ENCODE peak calls at places on chromosomes 3 and 15, in five cellular contexts. One of them, this sample, is unnamed.

GRCh38 chr15:61195116-61196002 is 33.7 kb downstream of the RORA start:
- DNase-seq in activated CD8-positive, alpha-beta memory T cell treated with anti-CD3 and anti-CD28 coated beads for 1 hour: no peak
- DNase-seq in kidney tubule cell: peak
- DNase-seq in NCI-H1417: peak
- DNase-seq in GM20000: peak
- DNase-seq in this sample: peak

GRCh38 chr3:26308454-26308853 is 314.1 kb upstream of the LRRC3B start:
- DNase-seq in activated CD8-positive, alpha-beta memory T cell treated with anti-CD3 and anti-CD28 coated beads for 1 hour: no peak
- DNase-seq in kidney tubule cell: no peak
- DNase-seq in GM20000: no peak
- DNase-seq in NCI-H1417: no peak
- DNase-seq in this sample: no peak

GRCh38 chr15:99212401-99212800 is 37.0 kb downstream of the TTC23 start:
- DNase-seq in kidney tubule cell: peak
- DNase-seq in GM20000: no peak
- DNase-seq in activated CD8-positive, alpha-beta memory T cell treated with anti-CD3 and anti-CD28 coated beads for 1 hour: no peak
- DNase-seq in NCI-H1417: no peak
- DNase-seq in this sample: no peak

GRCh38 chr15:74920472-74920871 is 13.8 kb upstream of the FAM219B start:
- DNase-seq in activated CD8-positive, alpha-beta memory T cell treated with anti-CD3 and anti-CD28 coated beads for 1 hour: no peak
- DNase-seq in GM20000: no peak
- DNase-seq in kidney tubule cell: no peak
- DNase-seq in NCI-H1417: no peak
- DNase-seq in this sample: no peak

GRCh38 chr3:105278688-105279087 is 88.0 kb upstream of the ALCAM start:
- DNase-seq in GM20000: no peak
- DNase-seq in kidney tubule cell: no peak
- DNase-seq in NCI-H1417: no peak
- DNase-seq in activated CD8-positive, alpha-beta memory T cell treated with anti-CD3 and anti-CD28 coated beads for 1 hour: no peak
- DNase-seq in this sample: no peak

GRCh38 chr3:76083992-76084391 is 298.6 kb upstream of the ZNF717 start:
- DNase-seq in NCI-H1417: no peak
- DNase-seq in kidney tubule cell: no peak
- DNase-seq in activated CD8-positive, alpha-beta memory T cell treated with anti-CD3 and anti-CD28 coated beads for 1 hour: no peak
- DNase-seq in GM20000: no peak
- DNase-seq in this sample: no peak

GRCh38 chr3:104360038-104360437 is 1006.7 kb upstream of the ALCAM start:
- DNase-seq in activated CD8-positive, alpha-beta memory T cell treated with anti-CD3 and anti-CD28 coated beads for 1 hour: no peak
- DNase-seq in kidney tubule cell: no peak
- DNase-seq in GM20000: no peak
- DNase-seq in NCI-H1417: no peak
- DNase-seq in this sample: no peak

GRCh38 chr3:187267306-187267705 is 24.2 kb downstream of the MASP1 start:
- DNase-seq in kidney tubule cell: no peak
- DNase-seq in GM20000: no peak
- DNase-seq in activated CD8-positive, alpha-beta memory T cell treated with anti-CD3 and anti-CD28 coated beads for 1 hour: no peak
- DNase-seq in NCI-H1417: no peak
- DNase-seq in this sample: no peak

GRCh38 chr15:59443341-59444081 is 5.5 kb downstream of the FAM81A start:
- DNase-seq in NCI-H1417: no peak
- DNase-seq in GM20000: peak
- DNase-seq in kidney tubule cell: peak
- DNase-seq in activated CD8-positive, alpha-beta memory T cell treated with anti-CD3 and anti-CD28 coated beads for 1 hour: no peak
- DNase-seq in this sample: no peak

GRCh38 chr3:50609071-50609742 is 2.4 kb downstream of the CISH start:
- DNase-seq in GM20000: no peak
- DNase-seq in activated CD8-positive, alpha-beta memory T cell treated with anti-CD3 and anti-CD28 coated beads for 1 hour: no peak
- DNase-seq in NCI-H1417: no peak
- DNase-seq in kidney tubule cell: no peak
- DNase-seq in this sample: no peak

GRCh38 chr3:178454714-178455113 is 81.5 kb upstream of the KCNMB2 start:
- DNase-seq in activated CD8-positive, alpha-beta memory T cell treated with anti-CD3 and anti-CD28 coated beads for 1 hour: no peak
- DNase-seq in NCI-H1417: no peak
- DNase-seq in kidney tubule cell: peak
- DNase-seq in GM20000: no peak
- DNase-seq in this sample: no peak

GRCh38 chr3:23461069-23461468 is 257.9 kb downstream of the UBE2E2 start:
- DNase-seq in NCI-H1417: no peak
- DNase-seq in GM20000: no peak
- DNase-seq in activated CD8-positive, alpha-beta memory T cell treated with anti-CD3 and anti-CD28 coated beads for 1 hour: no peak
- DNase-seq in kidney tubule cell: no peak
- DNase-seq in this sample: no peak

GRCh38 chr3:177196473-177197040 is 725 bp downstream of the TBL1XR1 start:
- DNase-seq in kidney tubule cell: peak
- DNase-seq in activated CD8-positive, alpha-beta memory T cell treated with anti-CD3 and anti-CD28 coated beads for 1 hour: no peak
- DNase-seq in NCI-H1417: peak
- DNase-seq in GM20000: peak
- DNase-seq in this sample: peak

GRCh38 chr3:138125548-138126221 is 6.5 kb downstream of the A4GNT start:
- DNase-seq in kidney tubule cell: peak
- DNase-seq in NCI-H1417: no peak
- DNase-seq in GM20000: no peak
- DNase-seq in activated CD8-positive, alpha-beta memory T cell treated with anti-CD3 and anti-CD28 coated beads for 1 hour: no peak
- DNase-seq in this sample: no peak

GRCh38 chr3:64815195-64815627 is 127.4 kb upstream of the ADAMTS9 start:
- DNase-seq in activated CD8-positive, alpha-beta memory T cell treated with anti-CD3 and anti-CD28 coated beads for 1 hour: no peak
- DNase-seq in GM20000: no peak
- DNase-seq in NCI-H1417: peak
- DNase-seq in kidney tubule cell: peak
- DNase-seq in this sample: no peak

GRCh38 chr3:31828007-31828406 is 153.1 kb downstream of the OSBPL10 start:
- DNase-seq in kidney tubule cell: no peak
- DNase-seq in NCI-H1417: no peak
- DNase-seq in activated CD8-positive, alpha-beta memory T cell treated with anti-CD3 and anti-CD28 coated beads for 1 hour: no peak
- DNase-seq in GM20000: no peak
- DNase-seq in this sample: no peak

GRCh38 chr3:149340310-149340933 is 7.0 kb upstream of the TM4SF18 start:
- DNase-seq in kidney tubule cell: peak
- DNase-seq in activated CD8-positive, alpha-beta memory T cell treated with anti-CD3 and anti-CD28 coated beads for 1 hour: no peak
- DNase-seq in NCI-H1417: peak
- DNase-seq in GM20000: no peak
- DNase-seq in this sample: no peak

GRCh38 chr3:104816008-104816407 is 550.7 kb upstream of the ALCAM start:
- DNase-seq in GM20000: no peak
- DNase-seq in NCI-H1417: no peak
- DNase-seq in activated CD8-positive, alpha-beta memory T cell treated with anti-CD3 and anti-CD28 coated beads for 1 hour: no peak
- DNase-seq in kidney tubule cell: no peak
- DNase-seq in this sample: no peak

GRCh38 chr15:101615414-101615985 is 36.7 kb downstream of the TM2D3 start:
- DNase-seq in NCI-H1417: no peak
- DNase-seq in activated CD8-positive, alpha-beta memory T cell treated with anti-CD3 and anti-CD28 coated beads for 1 hour: no peak
- DNase-seq in GM20000: no peak
- DNase-seq in kidney tubule cell: no peak
- DNase-seq in this sample: no peak

GRCh38 chr15:33547876-33548275 is 237.1 kb downstream of the RYR3 start:
- DNase-seq in kidney tubule cell: peak
- DNase-seq in GM20000: no peak
- DNase-seq in activated CD8-positive, alpha-beta memory T cell treated with anti-CD3 and anti-CD28 coated beads for 1 hour: no peak
- DNase-seq in NCI-H1417: no peak
- DNase-seq in this sample: peak

GRCh38 chr3:16456784-16457415 is 56.6 kb downstream of the RFTN1 start:
- DNase-seq in kidney tubule cell: peak
- DNase-seq in activated CD8-positive, alpha-beta memory T cell treated with anti-CD3 and anti-CD28 coated beads for 1 hour: no peak
- DNase-seq in GM20000: no peak
- DNase-seq in NCI-H1417: no peak
- DNase-seq in this sample: no peak

GRCh38 chr15:51132384-51133139 is 37.9 kb upstream of the TNFAIP8L3 start:
- DNase-seq in kidney tubule cell: peak
- DNase-seq in NCI-H1417: no peak
- DNase-seq in GM20000: peak
- DNase-seq in activated CD8-positive, alpha-beta memory T cell treated with anti-CD3 and anti-CD28 coated beads for 1 hour: no peak
- DNase-seq in this sample: peak

GRCh38 chr3:70716832-70717231 is 404.4 kb upstream of the MDFIC2 start:
- DNase-seq in GM20000: no peak
- DNase-seq in kidney tubule cell: peak
- DNase-seq in NCI-H1417: no peak
- DNase-seq in activated CD8-positive, alpha-beta memory T cell treated with anti-CD3 and anti-CD28 coated beads for 1 hour: no peak
- DNase-seq in this sample: no peak

GRCh38 chr3:101170047-101170771 is 150.2 kb downstream of the IMPG2 start:
- DNase-seq in GM20000: no peak
- DNase-seq in activated CD8-positive, alpha-beta memory T cell treated with anti-CD3 and anti-CD28 coated beads for 1 hour: no peak
- DNase-seq in NCI-H1417: no peak
- DNase-seq in kidney tubule cell: no peak
- DNase-seq in this sample: no peak

GRCh38 chr3:27360113-27361078 is 8.8 kb downstream of the NEK10 start:
- DNase-seq in GM20000: no peak
- DNase-seq in activated CD8-positive, alpha-beta memory T cell treated with anti-CD3 and anti-CD28 coated beads for 1 hour: no peak
- DNase-seq in kidney tubule cell: peak
- DNase-seq in NCI-H1417: peak
- DNase-seq in this sample: no peak

GRCh38 chr3:183061431-183062172 is 37.7 kb downstream of the MCCC1 start:
- DNase-seq in kidney tubule cell: no peak
- DNase-seq in NCI-H1417: no peak
- DNase-seq in activated CD8-positive, alpha-beta memory T cell treated with anti-CD3 and anti-CD28 coated beads for 1 hour: no peak
- DNase-seq in GM20000: no peak
- DNase-seq in this sample: no peak

GRCh38 chr15:98649996-98650870 is 1.9 kb downstream of the IGF1R start:
- DNase-seq in kidney tubule cell: peak
- DNase-seq in NCI-H1417: no peak
- DNase-seq in GM20000: no peak
- DNase-seq in activated CD8-positive, alpha-beta memory T cell treated with anti-CD3 and anti-CD28 coated beads for 1 hour: no peak
- DNase-seq in this sample: peak

GRCh38 chr3:117444175-117444574 is 734.6 kb downstream of the TUSC7 start:
- DNase-seq in activated CD8-positive, alpha-beta memory T cell treated with anti-CD3 and anti-CD28 coated beads for 1 hour: no peak
- DNase-seq in kidney tubule cell: no peak
- DNase-seq in GM20000: no peak
- DNase-seq in NCI-H1417: no peak
- DNase-seq in this sample: peak

GRCh38 chr3:46715507-46716175 is 2.0 kb downstream of the PRSS50 start:
- DNase-seq in activated CD8-positive, alpha-beta memory T cell treated with anti-CD3 and anti-CD28 coated beads for 1 hour: no peak
- DNase-seq in GM20000: no peak
- DNase-seq in kidney tubule cell: no peak
- DNase-seq in NCI-H1417: no peak
- DNase-seq in this sample: no peak

This sample was measured in RPMI8226.